ENCODE peak calls at places on chromosomes 16 and 17, in nine cellular contexts. One of them, this sample, is unnamed.

GRCh38 chr17:13843862-13844640 is 225.3 kb upstream of the COX10 start:
- DNase-seq in stomach: no peak
- DNase-seq in HepG2: no peak
- DNase-seq in endothelial cell of umbilical vein: no peak
- DNase-seq in sigmoid colon: no peak
- DNase-seq in upper lobe of left lung: no peak
- DNase-seq in transverse colon: no peak
- DNase-seq in suprapubic skin: no peak
- DNase-seq in prostate gland: no peak
- DNase-seq in this sample: no peak

GRCh38 chr17:7014995-7015586 is 2.7 kb downstream of the RNASEK start:
- DNase-seq in stomach: no peak
- DNase-seq in HepG2: no peak
- DNase-seq in upper lobe of left lung: peak; percentile 49
- DNase-seq in prostate gland: no peak
- DNase-seq in suprapubic skin: peak; percentile 93
- DNase-seq in endothelial cell of umbilical vein: no peak
- DNase-seq in transverse colon: peak; percentile 49
- DNase-seq in sigmoid colon: no peak
- DNase-seq in this sample: no peak

GRCh38 chr17:4789951-4790704 is 1.4 kb downstream of the GLTPD2 start:
- DNase-seq in transverse colon: peak; percentile 91
- DNase-seq in suprapubic skin: peak; percentile 89
- DNase-seq in upper lobe of left lung: peak; percentile 90
- DNase-seq in stomach: peak; percentile 90
- DNase-seq in endothelial cell of umbilical vein: peak; percentile 88
- DNase-seq in prostate gland: peak; percentile 81
- DNase-seq in HepG2: peak; percentile 69
- DNase-seq in sigmoid colon: peak; percentile 94
- DNase-seq in this sample: peak; percentile 97

GRCh38 chr16:57892447-57893096 is 78.4 kb downstream of the CNGB1 start:
- DNase-seq in HepG2: peak; percentile 81
- DNase-seq in upper lobe of left lung: peak; percentile 68
- DNase-seq in sigmoid colon: no peak
- DNase-seq in suprapubic skin: no peak
- DNase-seq in prostate gland: no peak
- DNase-seq in endothelial cell of umbilical vein: no peak
- DNase-seq in transverse colon: peak; percentile 35
- DNase-seq in stomach: peak; percentile 34
- DNase-seq in this sample: peak; percentile 83

GRCh38 chr17:73099504-73099903 is 7.0 kb upstream of the SLC39A11 start:
- DNase-seq in endothelial cell of umbilical vein: no peak
- DNase-seq in sigmoid colon: no peak
- DNase-seq in upper lobe of left lung: no peak
- DNase-seq in prostate gland: no peak
- DNase-seq in suprapubic skin: no peak
- DNase-seq in transverse colon: no peak
- DNase-seq in stomach: no peak
- DNase-seq in HepG2: no peak
- DNase-seq in this sample: no peak

GRCh38 chr17:41520821-41521521 is 2.3 kb upstream of the KRT15 start:
- DNase-seq in suprapubic skin: no peak
- DNase-seq in endothelial cell of umbilical vein: no peak
- DNase-seq in upper lobe of left lung: no peak
- DNase-seq in HepG2: no peak
- DNase-seq in sigmoid colon: no peak
- DNase-seq in transverse colon: peak; percentile 79
- DNase-seq in prostate gland: no peak
- DNase-seq in stomach: no peak
- DNase-seq in this sample: no peak

GRCh38 chr16:71406724-71407123 is 35.1 kb downstream of the TLE7 start:
- DNase-seq in transverse colon: no peak
- DNase-seq in stomach: no peak
- DNase-seq in suprapubic skin: no peak
- DNase-seq in upper lobe of left lung: no peak
- DNase-seq in prostate gland: no peak
- DNase-seq in sigmoid colon: no peak
- DNase-seq in HepG2: no peak
- DNase-seq in endothelial cell of umbilical vein: no peak
- DNase-seq in this sample: no peak

GRCh38 chr17:2955931-2956582 is 107.3 kb downstream of the OR1D5 start:
- DNase-seq in endothelial cell of umbilical vein: no peak
- DNase-seq in stomach: peak; percentile 25
- DNase-seq in upper lobe of left lung: peak; percentile 0
- DNase-seq in HepG2: no peak
- DNase-seq in sigmoid colon: peak; percentile 54
- DNase-seq in prostate gland: no peak
- DNase-seq in transverse colon: no peak
- DNase-seq in suprapubic skin: no peak
- DNase-seq in this sample: peak; percentile 52

GRCh38 chr17:32156656-32157055 is 14.4 kb downstream of the RHOT1 start:
- DNase-seq in endothelial cell of umbilical vein: no peak
- DNase-seq in sigmoid colon: no peak
- DNase-seq in suprapubic skin: no peak
- DNase-seq in stomach: no peak
- DNase-seq in upper lobe of left lung: no peak
- DNase-seq in HepG2: no peak
- DNase-seq in prostate gland: no peak
- DNase-seq in transverse colon: no peak
- DNase-seq in this sample: no peak

DNA sequence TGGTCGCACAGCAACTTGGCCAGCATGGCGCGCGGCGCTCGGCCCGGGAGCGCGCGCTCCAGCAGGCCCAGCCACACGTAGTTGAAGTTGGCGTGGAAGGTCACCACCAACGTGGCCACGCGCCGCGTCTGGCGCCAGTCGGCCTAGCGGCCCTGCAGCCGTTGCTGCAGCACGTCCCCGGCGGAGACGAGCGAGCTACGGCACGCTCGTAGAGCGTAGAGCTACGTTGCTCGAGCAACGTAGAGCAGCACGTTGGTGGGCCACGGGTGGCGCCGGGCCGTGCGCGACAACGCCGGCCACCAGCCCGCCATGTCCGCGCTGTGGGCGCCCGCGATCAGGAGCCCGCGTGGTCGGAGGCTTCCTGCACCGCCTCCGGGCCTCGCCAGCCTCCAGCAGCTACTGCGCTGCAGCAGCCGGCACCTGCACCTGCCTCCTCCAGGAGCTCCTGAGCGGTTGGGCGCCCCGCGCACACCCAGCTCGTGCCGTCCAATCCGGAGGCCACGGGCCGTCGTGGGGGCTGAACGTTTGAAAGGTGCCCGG is 13.4 kb upstream of the SULT1A1 start:
- DNase-seq in suprapubic skin: no peak
- DNase-seq in HepG2: no peak
- DNase-seq in stomach: peak; percentile 77
- DNase-seq in upper lobe of left lung: peak; percentile 73
- DNase-seq in transverse colon: peak; percentile 85
- DNase-seq in sigmoid colon: no peak
- DNase-seq in prostate gland: no peak
- DNase-seq in endothelial cell of umbilical vein: peak; percentile 24
- DNase-seq in this sample: peak; percentile 89
- TF ChIP-seq POLR2AphosphoS5 in suprapubic skin: no peak
- TF ChIP-seq POLR2AphosphoS5 in HepG2: no peak
- TF ChIP-seq POLR2AphosphoS5 in stomach: peak; percentile 50
- TF ChIP-seq POLR2AphosphoS5 in upper lobe of left lung: no peak
- TF ChIP-seq POLR2AphosphoS5 in transverse colon: peak; percentile 13
- TF ChIP-seq POLR2AphosphoS5 in sigmoid colon: no peak
- TF ChIP-seq POLR2AphosphoS5 in prostate gland: no peak
- TF ChIP-seq POLR2AphosphoS5 in endothelial cell of umbilical vein: no peak
- TF ChIP-seq POLR2AphosphoS5 in this sample: peak; percentile 71

GRCh38 chr17:45315583-45316270 is 1.1 kb downstream of the MAP3K14 start:
- DNase-seq in transverse colon: no peak
- DNase-seq in endothelial cell of umbilical vein: no peak
- DNase-seq in upper lobe of left lung: no peak
- DNase-seq in sigmoid colon: no peak
- DNase-seq in suprapubic skin: no peak
- DNase-seq in stomach: no peak
- DNase-seq in HepG2: no peak
- DNase-seq in prostate gland: no peak
- DNase-seq in this sample: no peak

GRCh38 chr17:45314761-45315549 is 1.9 kb downstream of the MAP3K14 start:
- DNase-seq in transverse colon: no peak
- DNase-seq in sigmoid colon: no peak
- DNase-seq in suprapubic skin: no peak
- DNase-seq in prostate gland: no peak
- DNase-seq in endothelial cell of umbilical vein: peak; percentile 50
- DNase-seq in upper lobe of left lung: no peak
- DNase-seq in stomach: no peak
- DNase-seq in HepG2: no peak
- DNase-seq in this sample: no peak

GRCh38 chr17:45318561-45319230 is 1.9 kb upstream of the MAP3K14 start:
- DNase-seq in prostate gland: no peak
- DNase-seq in endothelial cell of umbilical vein: no peak
- DNase-seq in HepG2: no peak
- DNase-seq in transverse colon: no peak
- DNase-seq in stomach: peak; percentile 56
- DNase-seq in sigmoid colon: no peak
- DNase-seq in upper lobe of left lung: no peak
- DNase-seq in suprapubic skin: no peak
- DNase-seq in this sample: no peak

GRCh38 chr17:45317113-45317820 is 447 bp upstream of the MAP3K14 start:
- DNase-seq in sigmoid colon: peak; percentile 100
- DNase-seq in upper lobe of left lung: peak; percentile 100
- DNase-seq in endothelial cell of umbilical vein: peak; percentile 100
- DNase-seq in suprapubic skin: peak; percentile 100
- DNase-seq in HepG2: peak; percentile 100
- DNase-seq in prostate gland: peak; percentile 100
- DNase-seq in stomach: peak; percentile 100
- DNase-seq in transverse colon: peak; percentile 100
- DNase-seq in this sample: peak; percentile 100

GRCh38 chr17:45316271-45317112 is at the start of gene MAP3K14:
- DNase-seq in sigmoid colon: peak; percentile 89
- DNase-seq in transverse colon: peak; percentile 77
- DNase-seq in suprapubic skin: peak; percentile 90
- DNase-seq in stomach: peak; percentile 75
- DNase-seq in HepG2: peak; percentile 68
- DNase-seq in endothelial cell of umbilical vein: peak; percentile 82
- DNase-seq in prostate gland: peak; percentile 38
- DNase-seq in upper lobe of left lung: peak; percentile 78
- DNase-seq in this sample: peak; percentile 97
- TF ChIP-seq POLR2A in sigmoid colon: peak; percentile 72
- TF ChIP-seq POLR2A in transverse colon: peak; percentile 82
- TF ChIP-seq POLR2A in suprapubic skin: peak; percentile 83
- TF ChIP-seq POLR2A in stomach: no peak
- TF ChIP-seq POLR2A in HepG2: peak; percentile 82
- TF ChIP-seq POLR2A in endothelial cell of umbilical vein: peak; percentile 91
- TF ChIP-seq POLR2A in prostate gland: peak; percentile 96
- TF ChIP-seq POLR2A in upper lobe of left lung: peak; percentile 99
- TF ChIP-seq POLR2A in this sample: peak; percentile 13

GRCh38 chr16:28106467-28106866 is 43.0 kb upstream of the GSG1L start:
- DNase-seq in sigmoid colon: no peak
- DNase-seq in upper lobe of left lung: no peak
- DNase-seq in suprapubic skin: no peak
- DNase-seq in stomach: no peak
- DNase-seq in transverse colon: no peak
- DNase-seq in prostate gland: no peak
- DNase-seq in endothelial cell of umbilical vein: no peak
- DNase-seq in HepG2: no peak
- DNase-seq in this sample: no peak
- H3K27ac ChIP-seq in sigmoid colon: no peak overlapping the region
- H3K27ac ChIP-seq in upper lobe of left lung: no peak overlapping the region
- H3K27ac ChIP-seq in suprapubic skin: no peak overlapping the region
- H3K27ac ChIP-seq in stomach: no peak overlapping the region
- H3K27ac ChIP-seq in transverse colon: no peak overlapping the region
- H3K27ac ChIP-seq in prostate gland: no peak overlapping the region
- H3K27ac ChIP-seq in endothelial cell of umbilical vein: no peak overlapping the region
- H3K27ac ChIP-seq in HepG2: no peak overlapping the region
- H3K27ac ChIP-seq in this sample: no peak overlapping the region

GRCh38 chr17:58680038-58680369 is 11.8 kb downstream of the TEX14 start:
- DNase-seq in transverse colon: no peak
- DNase-seq in upper lobe of left lung: no peak
- DNase-seq in HepG2: no peak
- DNase-seq in prostate gland: no peak
- DNase-seq in sigmoid colon: no peak
- DNase-seq in stomach: no peak
- DNase-seq in suprapubic skin: no peak
- DNase-seq in endothelial cell of umbilical vein: no peak
- DNase-seq in this sample: peak; percentile 4

GRCh38 chr17:58684003-58684402 is 7.8 kb downstream of the TEX14 start:
- DNase-seq in transverse colon: no peak
- DNase-seq in upper lobe of left lung: no peak
- DNase-seq in sigmoid colon: no peak
- DNase-seq in suprapubic skin: no peak
- DNase-seq in stomach: no peak
- DNase-seq in prostate gland: no peak
- DNase-seq in endothelial cell of umbilical vein: no peak
- DNase-seq in HepG2: no peak
- DNase-seq in this sample: no peak

GRCh38 chr17:58677204-58677880 is 14.5 kb downstream of the TEX14 start:
- DNase-seq in upper lobe of left lung: no peak
- DNase-seq in HepG2: no peak
- DNase-seq in endothelial cell of umbilical vein: peak; percentile 21
- DNase-seq in suprapubic skin: no peak
- DNase-seq in sigmoid colon: no peak
- DNase-seq in prostate gland: no peak
- DNase-seq in stomach: no peak
- DNase-seq in transverse colon: no peak
- DNase-seq in this sample: no peak

DNA sequence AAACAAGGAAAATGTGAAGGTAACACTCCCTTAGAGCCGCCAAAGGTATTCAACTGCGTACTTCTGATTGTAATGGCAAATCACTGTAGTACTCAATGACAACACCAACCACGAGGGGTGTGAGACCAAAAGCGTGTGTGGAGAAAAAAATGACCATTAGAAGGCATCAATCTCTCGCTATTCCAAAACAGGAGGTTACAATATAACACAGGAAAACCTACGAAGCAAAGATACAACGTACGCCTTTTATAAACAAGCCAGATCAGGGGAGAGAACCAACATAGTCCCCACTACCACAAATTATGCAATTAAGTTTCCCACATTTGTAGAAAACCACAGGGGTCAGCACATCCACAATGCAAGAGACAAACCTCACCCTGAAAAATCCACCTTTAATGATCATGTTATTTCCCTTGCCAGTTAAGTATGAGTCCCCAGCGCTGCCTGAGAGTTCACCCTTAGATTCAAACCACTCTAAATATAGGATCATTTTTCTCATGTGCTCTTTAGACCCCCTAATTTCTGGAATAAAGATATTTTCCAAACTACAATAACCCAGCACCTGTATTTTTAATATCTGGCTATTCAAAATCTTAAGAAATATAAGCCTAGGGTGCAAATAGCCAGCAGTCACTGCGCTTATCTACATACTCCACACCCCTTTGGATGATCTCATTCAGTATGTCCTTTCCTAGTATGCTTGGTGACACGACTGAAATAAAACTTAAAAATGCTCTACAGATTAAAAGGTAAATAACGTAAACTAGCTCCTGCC is 12.4 kb downstream of the TEX14 start:
- DNase-seq in upper lobe of left lung: no peak
- DNase-seq in stomach: no peak
- DNase-seq in suprapubic skin: no peak
- DNase-seq in transverse colon: no peak
- DNase-seq in prostate gland: no peak
- DNase-seq in endothelial cell of umbilical vein: no peak
- DNase-seq in sigmoid colon: no peak
- DNase-seq in HepG2: peak; percentile 78
- DNase-seq in this sample: no peak
- TF ChIP-seq POLR2AphosphoS5 in upper lobe of left lung: no peak
- TF ChIP-seq POLR2AphosphoS5 in stomach: peak; percentile 32
- TF ChIP-seq POLR2AphosphoS5 in suprapubic skin: peak; percentile 45
- TF ChIP-seq POLR2AphosphoS5 in transverse colon: no peak
- TF ChIP-seq POLR2AphosphoS5 in prostate gland: no peak
- TF ChIP-seq POLR2AphosphoS5 in endothelial cell of umbilical vein: peak; percentile 83
- TF ChIP-seq POLR2AphosphoS5 in sigmoid colon: no peak
- TF ChIP-seq POLR2AphosphoS5 in HepG2: peak; percentile 100
- TF ChIP-seq POLR2AphosphoS5 in this sample: peak; percentile 59

This sample was measured in spleen.